ENCODE peak calls at places on chromosome 1, in four cellular contexts. D is H1, V is A549, T is K562. O is an unnamed sample.

GRCh38 chr1:229694053-229694693 is 68.1 kb downstream of the URB2 start:
- DNase-seq in D (peak), V (peak), T (no peak), O (no peak)

GRCh38 chr1:65979645-65980044 is 186.9 kb downstream of the PDE4B start:
- DNase-seq in D (no peak), V (no peak), T (no peak), O (no peak)

GRCh38 chr1:31421404-31422040 is 8.5 kb downstream of the SERINC2 start:
- DNase-seq in D (peak), V (peak), T (peak), O (no peak)

GRCh38 chr1:56816909-56817308 is 2.3 kb downstream of the FYB2 start:
- DNase-seq in D (no peak), V (no peak), T (no peak), O (no peak)

GRCh38 chr1:185581020-185581419 is 153.2 kb upstream of the HMCN1 start:
- DNase-seq in D (no peak), V (no peak), T (no peak), O (no peak)

GRCh38 chr1:39795651-39796050 is 7.0 kb upstream of the BMP8B start:
- DNase-seq in D (no peak), V (no peak), T (no peak), O (no peak)

GRCh38 chr1:164759945-164760584 is 201.1 kb downstream of the PBX1 start:
- DNase-seq in D (no peak), V (no peak), T (no peak), O (no peak)

GRCh38 chr1:85357817-85358216 is 81.4 kb upstream of the BCL10 start:
- DNase-seq in D (no peak), V (no peak), T (no peak), O (no peak)

GRCh38 chr1:89151021-89151420 is 24.8 kb downstream of the GBP7 start:
- DNase-seq in D (no peak), V (no peak), T (no peak), O (no peak)

GRCh38 chr1:63330331-63330916 is 8.1 kb downstream of the FOXD3 start:
- DNase-seq in D (peak), V (no peak), T (no peak), O (no peak)

GRCh38 chr1:151318975-151319374 is 8.2 kb downstream of the PI4KB start:
- DNase-seq in D (no peak), V (no peak), T (no peak), O (no peak)

GRCh38 chr1:228802386-228803221 is 67.3 kb downstream of the RHOU start:
- DNase-seq in D (peak), V (no peak), T (no peak), O (no peak)

GRCh38 chr1:226730064-226730463 is 9.0 kb downstream of the ITPKB start:
- DNase-seq in D (no peak), V (no peak), T (no peak), O (no peak)

GRCh38 chr1:212217633-212218032 is 67.6 kb upstream of the PPP2R5A start:
- DNase-seq in D (no peak), V (no peak), T (no peak), O (no peak)

GRCh38 chr1:219215477-219215876 is 41.8 kb downstream of the LYPLAL1 start:
- DNase-seq in D (no peak), V (no peak), T (no peak), O (no peak)

DNA sequence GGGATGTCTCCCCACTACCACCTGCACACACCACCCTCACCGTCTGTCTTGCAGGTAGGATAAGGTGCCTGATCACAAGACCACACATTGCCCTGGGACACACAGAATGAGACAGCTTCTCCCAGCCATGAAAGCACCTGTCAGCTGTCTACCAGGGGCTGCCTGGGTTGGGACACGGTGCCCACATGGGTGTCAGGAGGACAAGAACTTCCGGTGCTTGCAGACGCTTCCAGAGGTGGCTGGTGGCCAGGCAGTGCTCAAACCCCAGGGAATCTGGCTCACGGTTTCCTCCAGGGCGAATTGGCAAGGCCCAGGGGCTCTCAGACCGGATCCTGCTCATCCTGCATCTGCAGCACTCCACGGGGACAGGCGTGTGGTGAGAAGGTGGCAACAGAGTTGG is 182.6 kb upstream of the ARHGEF16 start:
- DNase-seq in D (no peak), V (no peak), T (no peak), O (no peak)
- TF ChIP-seq RAD21 in D (no peak), V (no peak), T (no peak), O (no peak)

DNA sequence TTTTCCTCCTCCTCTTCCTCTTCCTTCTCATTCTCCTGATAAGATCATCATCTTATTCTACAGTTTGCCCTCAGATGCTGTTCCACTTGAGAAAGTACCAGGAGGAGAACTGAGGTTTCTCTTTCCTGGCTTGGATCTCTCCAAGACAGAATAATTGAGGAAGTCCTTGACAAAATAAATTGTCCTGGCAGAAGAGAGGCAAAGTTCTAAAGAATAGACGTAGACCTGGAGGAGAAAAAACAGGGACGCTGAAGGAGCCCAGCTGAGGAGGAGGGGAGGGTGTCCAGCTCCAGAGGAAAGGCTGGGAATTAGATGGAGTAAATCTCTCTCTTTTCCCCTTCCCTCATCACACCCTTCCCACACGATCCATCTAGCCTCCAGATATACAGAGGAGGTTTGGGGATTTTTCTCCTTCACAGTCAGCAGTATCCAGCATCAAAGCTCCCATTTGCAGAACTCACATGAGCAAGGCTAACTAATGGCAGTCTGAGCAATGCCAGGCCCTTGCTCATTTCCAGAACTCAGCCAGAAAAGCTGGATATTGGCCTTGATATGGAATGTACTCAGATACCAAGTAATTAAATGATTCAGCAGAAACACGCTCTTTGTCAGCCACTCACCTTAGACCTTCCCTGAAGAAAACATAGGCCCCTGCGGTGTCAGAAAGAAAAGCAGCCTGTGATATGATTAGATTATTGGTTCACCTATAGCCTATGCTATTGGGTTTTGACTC is 5.1 kb upstream of the GNG12 start:
- DNase-seq in D (no peak), V (no peak), T (no peak), O (no peak)
- TF ChIP-seq CEBPB in D (no peak), V (no peak), T (no peak), O (no peak)

GRCh38 chr1:202577381-202577780 is 132.9 kb downstream of the SYT2 start:
- DNase-seq in D (no peak), V (no peak), T (peak), O (no peak)

GRCh38 chr1:202578565-202578964 is 131.7 kb downstream of the SYT2 start:
- DNase-seq in D (no peak), V (no peak), T (no peak), O (no peak)

GRCh38 chr1:202575906-202576653 is 134.2 kb downstream of the SYT2 start:
- DNase-seq in D (no peak), V (no peak), T (no peak), O (no peak)

GRCh38 chr1:202578001-202578500 is 132.2 kb downstream of the SYT2 start:
- DNase-seq in D (no peak), V (no peak), T (no peak), O (no peak)

GRCh38 chr1:202576816-202577215 is 133.4 kb downstream of the SYT2 start:
- DNase-seq in D (no peak), V (no peak), T (no peak), O (no peak)
- TF ChIP-seq RAD21 in D (no peak), V (no peak), T (no peak), O (no peak)

DNA sequence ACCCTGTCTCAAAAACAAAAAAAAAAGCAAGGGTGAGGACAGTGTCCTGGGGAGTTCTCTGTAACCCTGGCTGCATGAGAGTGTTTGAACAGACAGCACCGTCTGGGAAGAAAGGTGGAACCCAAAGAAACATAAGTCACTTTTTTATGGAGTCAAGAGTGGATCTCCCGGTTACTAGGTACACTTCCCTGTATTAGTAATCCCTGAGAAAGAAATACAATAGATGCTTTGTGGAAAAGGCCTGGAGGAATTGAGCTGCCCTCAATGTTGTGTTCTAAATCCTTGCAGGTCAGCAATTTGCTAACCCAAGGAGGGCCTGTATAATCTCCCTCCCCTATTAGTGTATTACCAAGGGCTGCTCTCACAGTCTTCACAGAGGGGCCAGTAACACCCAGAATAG is 16.6 kb downstream of the DEGS1 start:
- DNase-seq in D (no peak), V (no peak), T (no peak), O (no peak)
- TF ChIP-seq CEBPB in D (no peak), V (no peak), T (no peak), O (no peak)

GRCh38 chr1:9868244-9868590 is 41.9 kb downstream of the CTNNBIP1 start:
- DNase-seq in D (no peak), V (no peak), T (no peak), O (no peak)

GRCh38 chr1:9867408-9868243 is 42.4 kb downstream of the CTNNBIP1 start:
- DNase-seq in D (peak), V (peak), T (peak), O (peak)

GRCh38 chr1:9866836-9867235 is 43.1 kb upstream of the CLSTN1 start:
- DNase-seq in D (no peak), V (no peak), T (no peak), O (no peak)

GRCh38 chr1:9863371-9863770 is 39.6 kb upstream of the CLSTN1 start:
- DNase-seq in D (no peak), V (no peak), T (no peak), O (no peak)

GRCh38 chr1:9865745-9866144 is 42.0 kb upstream of the CLSTN1 start:
- DNase-seq in D (no peak), V (no peak), T (no peak), O (no peak)
- TF ChIP-seq RAD21 in D (no peak), V (no peak), T (no peak), O (no peak)